ENCODE peak calls at places on chromosomes 7 and 10, in eight cellular contexts. One of them, this sample, is unnamed.

GRCh38 chr10:24957624-24958435 is 5.4 kb upstream of the PRTFDC1 start:
- DNase-seq in NT2/D1: no peak
- DNase-seq in activated CD4-positive, alpha-beta T cell treated with anti-CD3 and anti-CD28 coated beads, Interleukin-2, amount 10 ng/mL, durations not matched to agents 7 days and 5 days: no peak
- DNase-seq in posterior cingulate gyrus: no peak
- DNase-seq in activated naive CD8-positive, alpha-beta T cell treated with anti-CD3 and anti-CD28 coated beads, Interleukin-2, amount 10 ng/mL, durations not matched to agents 7 days and 5 days: no peak
- DNase-seq in GM13977: no peak
- DNase-seq in naive thymus-derived CD4-positive, alpha-beta T cell: no peak
- DNase-seq in stimulated activated CD8-positive, alpha-beta memory T cell treated with anti-CD3 and anti-CD28 coated beads, Interleukin-4, amount 100 ng/mL, for 4 hours: no peak
- DNase-seq in this sample: no peak

GRCh38 chr7:36670585-36671431 is 53.5 kb downstream of the AOAH start:
- DNase-seq in activated CD4-positive, alpha-beta T cell treated with anti-CD3 and anti-CD28 coated beads, Interleukin-2, amount 10 ng/mL, durations not matched to agents 7 days and 5 days: peak
- DNase-seq in naive thymus-derived CD4-positive, alpha-beta T cell: peak
- DNase-seq in stimulated activated CD8-positive, alpha-beta memory T cell treated with anti-CD3 and anti-CD28 coated beads, Interleukin-4, amount 100 ng/mL, for 4 hours: peak
- DNase-seq in activated naive CD8-positive, alpha-beta T cell treated with anti-CD3 and anti-CD28 coated beads, Interleukin-2, amount 10 ng/mL, durations not matched to agents 7 days and 5 days: peak
- DNase-seq in posterior cingulate gyrus: peak
- DNase-seq in NT2/D1: peak
- DNase-seq in GM13977: peak
- DNase-seq in this sample: no peak

GRCh38 chr7:41792099-41792498 is 89.2 kb upstream of the INHBA start:
- DNase-seq in posterior cingulate gyrus: no peak
- DNase-seq in stimulated activated CD8-positive, alpha-beta memory T cell treated with anti-CD3 and anti-CD28 coated beads, Interleukin-4, amount 100 ng/mL, for 4 hours: no peak
- DNase-seq in GM13977: no peak
- DNase-seq in activated naive CD8-positive, alpha-beta T cell treated with anti-CD3 and anti-CD28 coated beads, Interleukin-2, amount 10 ng/mL, durations not matched to agents 7 days and 5 days: no peak
- DNase-seq in NT2/D1: no peak
- DNase-seq in naive thymus-derived CD4-positive, alpha-beta T cell: no peak
- DNase-seq in activated CD4-positive, alpha-beta T cell treated with anti-CD3 and anti-CD28 coated beads, Interleukin-2, amount 10 ng/mL, durations not matched to agents 7 days and 5 days: no peak
- DNase-seq in this sample: no peak

GRCh38 chr10:97454330-97455036 is 8.5 kb downstream of the ZDHHC16 start:
- DNase-seq in naive thymus-derived CD4-positive, alpha-beta T cell: no peak
- DNase-seq in activated naive CD8-positive, alpha-beta T cell treated with anti-CD3 and anti-CD28 coated beads, Interleukin-2, amount 10 ng/mL, durations not matched to agents 7 days and 5 days: no peak
- DNase-seq in GM13977: no peak
- DNase-seq in stimulated activated CD8-positive, alpha-beta memory T cell treated with anti-CD3 and anti-CD28 coated beads, Interleukin-4, amount 100 ng/mL, for 4 hours: no peak
- DNase-seq in posterior cingulate gyrus: no peak
- DNase-seq in NT2/D1: no peak
- DNase-seq in activated CD4-positive, alpha-beta T cell treated with anti-CD3 and anti-CD28 coated beads, Interleukin-2, amount 10 ng/mL, durations not matched to agents 7 days and 5 days: no peak
- DNase-seq in this sample: no peak

GRCh38 chr10:77939561-77940001 is 13.0 kb upstream of the DLG5 start:
- DNase-seq in naive thymus-derived CD4-positive, alpha-beta T cell: no peak
- DNase-seq in activated CD4-positive, alpha-beta T cell treated with anti-CD3 and anti-CD28 coated beads, Interleukin-2, amount 10 ng/mL, durations not matched to agents 7 days and 5 days: no peak
- DNase-seq in stimulated activated CD8-positive, alpha-beta memory T cell treated with anti-CD3 and anti-CD28 coated beads, Interleukin-4, amount 100 ng/mL, for 4 hours: no peak
- DNase-seq in posterior cingulate gyrus: no peak
- DNase-seq in GM13977: no peak
- DNase-seq in activated naive CD8-positive, alpha-beta T cell treated with anti-CD3 and anti-CD28 coated beads, Interleukin-2, amount 10 ng/mL, durations not matched to agents 7 days and 5 days: no peak
- DNase-seq in NT2/D1: no peak
- DNase-seq in this sample: no peak

GRCh38 chr7:18861514-18861913 is 255.9 kb downstream of the TWIST1 start:
- DNase-seq in activated CD4-positive, alpha-beta T cell treated with anti-CD3 and anti-CD28 coated beads, Interleukin-2, amount 10 ng/mL, durations not matched to agents 7 days and 5 days: no peak
- DNase-seq in naive thymus-derived CD4-positive, alpha-beta T cell: no peak
- DNase-seq in NT2/D1: no peak
- DNase-seq in GM13977: peak
- DNase-seq in activated naive CD8-positive, alpha-beta T cell treated with anti-CD3 and anti-CD28 coated beads, Interleukin-2, amount 10 ng/mL, durations not matched to agents 7 days and 5 days: no peak
- DNase-seq in posterior cingulate gyrus: no peak
- DNase-seq in stimulated activated CD8-positive, alpha-beta memory T cell treated with anti-CD3 and anti-CD28 coated beads, Interleukin-4, amount 100 ng/mL, for 4 hours: no peak
- DNase-seq in this sample: no peak

GRCh38 chr10:90652519-90652918 is 205.3 kb downstream of the HTR7 start:
- DNase-seq in stimulated activated CD8-positive, alpha-beta memory T cell treated with anti-CD3 and anti-CD28 coated beads, Interleukin-4, amount 100 ng/mL, for 4 hours: no peak
- DNase-seq in activated naive CD8-positive, alpha-beta T cell treated with anti-CD3 and anti-CD28 coated beads, Interleukin-2, amount 10 ng/mL, durations not matched to agents 7 days and 5 days: no peak
- DNase-seq in activated CD4-positive, alpha-beta T cell treated with anti-CD3 and anti-CD28 coated beads, Interleukin-2, amount 10 ng/mL, durations not matched to agents 7 days and 5 days: no peak
- DNase-seq in GM13977: no peak
- DNase-seq in naive thymus-derived CD4-positive, alpha-beta T cell: no peak
- DNase-seq in NT2/D1: no peak
- DNase-seq in posterior cingulate gyrus: no peak
- DNase-seq in this sample: no peak

GRCh38 chr10:45660876-45661411 is 11.6 kb downstream of the ZFAND4 start:
- DNase-seq in posterior cingulate gyrus: no peak
- DNase-seq in activated CD4-positive, alpha-beta T cell treated with anti-CD3 and anti-CD28 coated beads, Interleukin-2, amount 10 ng/mL, durations not matched to agents 7 days and 5 days: no peak
- DNase-seq in NT2/D1: no peak
- DNase-seq in GM13977: no peak
- DNase-seq in stimulated activated CD8-positive, alpha-beta memory T cell treated with anti-CD3 and anti-CD28 coated beads, Interleukin-4, amount 100 ng/mL, for 4 hours: no peak
- DNase-seq in activated naive CD8-positive, alpha-beta T cell treated with anti-CD3 and anti-CD28 coated beads, Interleukin-2, amount 10 ng/mL, durations not matched to agents 7 days and 5 days: no peak
- DNase-seq in naive thymus-derived CD4-positive, alpha-beta T cell: no peak
- DNase-seq in this sample: no peak